ENCODE peak calls at places on chromosomes 12 and 14, in eight cellular contexts. One of them, this sample, is unnamed.

GRCh38 chr14:95337052-95337595 is 17.4 kb upstream of the CLMN start:
- DNase-seq in hippocampal formation: no peak
- DNase-seq in sciatic nerve: no peak
- DNase-seq in amygdala: no peak
- DNase-seq in NCI-H1105: no peak
- DNase-seq in iris pigment epithelial cell: no peak
- DNase-seq in AG20443: no peak
- DNase-seq in stimulated activated CD4-positive, alpha-beta T cell treated with anti-CD3 and anti-CD28 coated beads, Interleukin-4, amount 100 ng/mL, for 1 hour: no peak
- DNase-seq in this sample: no peak

GRCh38 chr14:90720832-90721231 is 95.4 kb downstream of the TTC7B start:
- DNase-seq in hippocampal formation: no peak
- DNase-seq in sciatic nerve: no peak
- DNase-seq in amygdala: no peak
- DNase-seq in NCI-H1105: no peak
- DNase-seq in iris pigment epithelial cell: no peak
- DNase-seq in AG20443: no peak
- DNase-seq in stimulated activated CD4-positive, alpha-beta T cell treated with anti-CD3 and anti-CD28 coated beads, Interleukin-4, amount 100 ng/mL, for 1 hour: no peak
- DNase-seq in this sample: no peak

GRCh38 chr12:77531912-77532311 is 298.8 kb upstream of the NAV3 start:
- DNase-seq in hippocampal formation: no peak
- DNase-seq in sciatic nerve: no peak
- DNase-seq in amygdala: no peak
- DNase-seq in NCI-H1105: no peak
- DNase-seq in iris pigment epithelial cell: no peak
- DNase-seq in AG20443: no peak
- DNase-seq in stimulated activated CD4-positive, alpha-beta T cell treated with anti-CD3 and anti-CD28 coated beads, Interleukin-4, amount 100 ng/mL, for 1 hour: no peak
- DNase-seq in this sample: no peak

GRCh38 chr12:18224745-18225144 is 36.6 kb upstream of the PIK3C2G start:
- DNase-seq in hippocampal formation: peak; percentile 45
- DNase-seq in sciatic nerve: no peak
- DNase-seq in amygdala: no peak
- DNase-seq in NCI-H1105: peak; percentile 44
- DNase-seq in iris pigment epithelial cell: peak; percentile 22
- DNase-seq in AG20443: peak; percentile 27
- DNase-seq in stimulated activated CD4-positive, alpha-beta T cell treated with anti-CD3 and anti-CD28 coated beads, Interleukin-4, amount 100 ng/mL, for 1 hour: no peak
- DNase-seq in this sample: no peak

GRCh38 chr14:20657216-20658211 is 16.0 kb upstream of the OR6S1 start:
- DNase-seq in hippocampal formation: no peak
- DNase-seq in sciatic nerve: no peak
- DNase-seq in amygdala: no peak
- DNase-seq in NCI-H1105: peak; percentile 58
- DNase-seq in iris pigment epithelial cell: peak; percentile 35
- DNase-seq in AG20443: no peak
- DNase-seq in stimulated activated CD4-positive, alpha-beta T cell treated with anti-CD3 and anti-CD28 coated beads, Interleukin-4, amount 100 ng/mL, for 1 hour: peak; percentile 32
- DNase-seq in this sample: peak; percentile 88

GRCh38 chr14:92747701-92748258 is 647 bp downstream of the LGMN start:
- DNase-seq in hippocampal formation: peak; percentile 9
- DNase-seq in sciatic nerve: no peak
- DNase-seq in amygdala: no peak
- DNase-seq in NCI-H1105: no peak
- DNase-seq in iris pigment epithelial cell: peak; percentile 24
- DNase-seq in AG20443: peak; percentile 51
- DNase-seq in stimulated activated CD4-positive, alpha-beta T cell treated with anti-CD3 and anti-CD28 coated beads, Interleukin-4, amount 100 ng/mL, for 1 hour: no peak
- DNase-seq in this sample: peak; percentile 56

GRCh38 chr12:120230326-120230973 is 29.5 kb upstream of the RPLP0 start:
- DNase-seq in hippocampal formation: no peak
- DNase-seq in sciatic nerve: no peak
- DNase-seq in amygdala: no peak
- DNase-seq in NCI-H1105: no peak
- DNase-seq in iris pigment epithelial cell: peak; percentile 98
- DNase-seq in AG20443: peak; percentile 86
- DNase-seq in stimulated activated CD4-positive, alpha-beta T cell treated with anti-CD3 and anti-CD28 coated beads, Interleukin-4, amount 100 ng/mL, for 1 hour: no peak
- DNase-seq in this sample: peak; percentile 95

GRCh38 chr14:58805605-58806358 is 168.0 kb downstream of the DACT1 start:
- DNase-seq in hippocampal formation: no peak
- DNase-seq in sciatic nerve: no peak
- DNase-seq in amygdala: no peak
- DNase-seq in NCI-H1105: peak; percentile 97
- DNase-seq in iris pigment epithelial cell: peak; percentile 48
- DNase-seq in AG20443: no peak
- DNase-seq in stimulated activated CD4-positive, alpha-beta T cell treated with anti-CD3 and anti-CD28 coated beads, Interleukin-4, amount 100 ng/mL, for 1 hour: no peak
- DNase-seq in this sample: no peak

GRCh38 chr12:93002278-93003054 is 73.4 kb upstream of the EEA1 start:
- DNase-seq in hippocampal formation: peak; percentile 10
- DNase-seq in sciatic nerve: no peak
- DNase-seq in amygdala: no peak
- DNase-seq in NCI-H1105: no peak
- DNase-seq in iris pigment epithelial cell: peak; percentile 92
- DNase-seq in AG20443: peak; percentile 77
- DNase-seq in stimulated activated CD4-positive, alpha-beta T cell treated with anti-CD3 and anti-CD28 coated beads, Interleukin-4, amount 100 ng/mL, for 1 hour: no peak
- DNase-seq in this sample: no peak

GRCh38 chr14:24712909-24713308 is 78.9 kb upstream of the GZMB start:
- DNase-seq in hippocampal formation: no peak
- DNase-seq in sciatic nerve: no peak
- DNase-seq in amygdala: no peak
- DNase-seq in NCI-H1105: no peak
- DNase-seq in iris pigment epithelial cell: no peak
- DNase-seq in AG20443: no peak
- DNase-seq in stimulated activated CD4-positive, alpha-beta T cell treated with anti-CD3 and anti-CD28 coated beads, Interleukin-4, amount 100 ng/mL, for 1 hour: no peak
- DNase-seq in this sample: no peak

GRCh38 chr14:85416771-85417170 is 113.2 kb upstream of the FLRT2 start:
- DNase-seq in hippocampal formation: no peak
- DNase-seq in sciatic nerve: no peak
- DNase-seq in amygdala: no peak
- DNase-seq in NCI-H1105: no peak
- DNase-seq in iris pigment epithelial cell: peak; percentile 96
- DNase-seq in AG20443: peak; percentile 41
- DNase-seq in stimulated activated CD4-positive, alpha-beta T cell treated with anti-CD3 and anti-CD28 coated beads, Interleukin-4, amount 100 ng/mL, for 1 hour: no peak
- DNase-seq in this sample: no peak

GRCh38 chr14:61646366-61647101 is 48.8 kb upstream of the HIF1A start:
- DNase-seq in hippocampal formation: no peak
- DNase-seq in sciatic nerve: no peak
- DNase-seq in amygdala: no peak
- DNase-seq in NCI-H1105: no peak
- DNase-seq in iris pigment epithelial cell: peak; percentile 67
- DNase-seq in AG20443: no peak
- DNase-seq in stimulated activated CD4-positive, alpha-beta T cell treated with anti-CD3 and anti-CD28 coated beads, Interleukin-4, amount 100 ng/mL, for 1 hour: no peak
- DNase-seq in this sample: no peak

GRCh38 chr14:58705066-58705465 is 67.3 kb downstream of the DACT1 start:
- DNase-seq in hippocampal formation: no peak
- DNase-seq in sciatic nerve: peak; percentile 71
- DNase-seq in amygdala: no peak
- DNase-seq in NCI-H1105: no peak
- DNase-seq in iris pigment epithelial cell: peak; percentile 35
- DNase-seq in AG20443: peak; percentile 29
- DNase-seq in stimulated activated CD4-positive, alpha-beta T cell treated with anti-CD3 and anti-CD28 coated beads, Interleukin-4, amount 100 ng/mL, for 1 hour: no peak
- DNase-seq in this sample: no peak

GRCh38 chr14:93994919-93995682 is 2.0 kb upstream of the CCDC197 start:
- DNase-seq in hippocampal formation: no peak
- DNase-seq in sciatic nerve: no peak
- DNase-seq in amygdala: no peak
- DNase-seq in NCI-H1105: no peak
- DNase-seq in iris pigment epithelial cell: peak; percentile 29
- DNase-seq in AG20443: peak; percentile 74
- DNase-seq in stimulated activated CD4-positive, alpha-beta T cell treated with anti-CD3 and anti-CD28 coated beads, Interleukin-4, amount 100 ng/mL, for 1 hour: peak; percentile 67
- DNase-seq in this sample: no peak

GRCh38 chr14:72783741-72784140 is 110.2 kb downstream of the DPF3 start:
- DNase-seq in hippocampal formation: no peak
- DNase-seq in sciatic nerve: no peak
- DNase-seq in amygdala: no peak
- DNase-seq in NCI-H1105: no peak
- DNase-seq in iris pigment epithelial cell: no peak
- DNase-seq in AG20443: no peak
- DNase-seq in stimulated activated CD4-positive, alpha-beta T cell treated with anti-CD3 and anti-CD28 coated beads, Interleukin-4, amount 100 ng/mL, for 1 hour: no peak
- DNase-seq in this sample: no peak

GRCh38 chr14:34628681-34629135 is 1.2 kb downstream of the SNX6 start:
- DNase-seq in hippocampal formation: no peak
- DNase-seq in sciatic nerve: no peak
- DNase-seq in amygdala: no peak
- DNase-seq in NCI-H1105: no peak
- DNase-seq in iris pigment epithelial cell: peak; percentile 37
- DNase-seq in AG20443: no peak
- DNase-seq in stimulated activated CD4-positive, alpha-beta T cell treated with anti-CD3 and anti-CD28 coated beads, Interleukin-4, amount 100 ng/mL, for 1 hour: no peak
- DNase-seq in this sample: no peak

GRCh38 chr12:65364021-65364420 is 85.5 kb downstream of the MSRB3 start:
- DNase-seq in hippocampal formation: no peak
- DNase-seq in sciatic nerve: no peak
- DNase-seq in amygdala: no peak
- DNase-seq in NCI-H1105: no peak
- DNase-seq in iris pigment epithelial cell: peak; percentile 34
- DNase-seq in AG20443: peak; percentile 13
- DNase-seq in stimulated activated CD4-positive, alpha-beta T cell treated with anti-CD3 and anti-CD28 coated beads, Interleukin-4, amount 100 ng/mL, for 1 hour: no peak
- DNase-seq in this sample: no peak

GRCh38 chr12:85405781-85406522 is 125.9 kb downstream of the ALX1 start:
- DNase-seq in hippocampal formation: no peak
- DNase-seq in sciatic nerve: no peak
- DNase-seq in amygdala: no peak
- DNase-seq in NCI-H1105: no peak
- DNase-seq in iris pigment epithelial cell: peak; percentile 84
- DNase-seq in AG20443: peak; percentile 40
- DNase-seq in stimulated activated CD4-positive, alpha-beta T cell treated with anti-CD3 and anti-CD28 coated beads, Interleukin-4, amount 100 ng/mL, for 1 hour: no peak
- DNase-seq in this sample: no peak

GRCh38 chr12:4762773-4763172 is 42.6 kb downstream of the GALNT8 start:
- DNase-seq in hippocampal formation: no peak
- DNase-seq in sciatic nerve: no peak
- DNase-seq in amygdala: no peak
- DNase-seq in NCI-H1105: no peak
- DNase-seq in iris pigment epithelial cell: no peak
- DNase-seq in AG20443: no peak
- DNase-seq in stimulated activated CD4-positive, alpha-beta T cell treated with anti-CD3 and anti-CD28 coated beads, Interleukin-4, amount 100 ng/mL, for 1 hour: no peak
- DNase-seq in this sample: no peak

GRCh38 chr12:4664111-4664510 is 15.2 kb downstream of the NDUFA9 start:
- DNase-seq in hippocampal formation: no peak
- DNase-seq in sciatic nerve: no peak
- DNase-seq in amygdala: no peak
- DNase-seq in NCI-H1105: no peak
- DNase-seq in iris pigment epithelial cell: peak; percentile 86
- DNase-seq in AG20443: peak; percentile 69
- DNase-seq in stimulated activated CD4-positive, alpha-beta T cell treated with anti-CD3 and anti-CD28 coated beads, Interleukin-4, amount 100 ng/mL, for 1 hour: no peak
- DNase-seq in this sample: no peak

GRCh38 chr12:95804296-95804695 is 13.7 kb upstream of the NTN4 start:
- DNase-seq in hippocampal formation: no peak
- DNase-seq in sciatic nerve: no peak
- DNase-seq in amygdala: no peak
- DNase-seq in NCI-H1105: no peak
- DNase-seq in iris pigment epithelial cell: no peak
- DNase-seq in AG20443: no peak
- DNase-seq in stimulated activated CD4-positive, alpha-beta T cell treated with anti-CD3 and anti-CD28 coated beads, Interleukin-4, amount 100 ng/mL, for 1 hour: no peak
- DNase-seq in this sample: no peak

GRCh38 chr12:108358580-108358965 is 19.5 kb upstream of the CMKLR1 start:
- DNase-seq in hippocampal formation: no peak
- DNase-seq in sciatic nerve: no peak
- DNase-seq in amygdala: no peak
- DNase-seq in NCI-H1105: no peak
- DNase-seq in iris pigment epithelial cell: no peak
- DNase-seq in AG20443: no peak
- DNase-seq in stimulated activated CD4-positive, alpha-beta T cell treated with anti-CD3 and anti-CD28 coated beads, Interleukin-4, amount 100 ng/mL, for 1 hour: no peak
- DNase-seq in this sample: peak; percentile 20

GRCh38 chr12:55713721-55714120 is 2.1 kb upstream of the BLOC1S1 start:
- DNase-seq in hippocampal formation: no peak
- DNase-seq in sciatic nerve: no peak
- DNase-seq in amygdala: no peak
- DNase-seq in NCI-H1105: no peak
- DNase-seq in iris pigment epithelial cell: peak; percentile 91
- DNase-seq in AG20443: peak; percentile 81
- DNase-seq in stimulated activated CD4-positive, alpha-beta T cell treated with anti-CD3 and anti-CD28 coated beads, Interleukin-4, amount 100 ng/mL, for 1 hour: no peak
- DNase-seq in this sample: no peak

GRCh38 chr12:38386238-38386985 is 69.8 kb downstream of the ALG10B start:
- DNase-seq in hippocampal formation: no peak
- DNase-seq in sciatic nerve: no peak
- DNase-seq in amygdala: no peak
- DNase-seq in NCI-H1105: no peak
- DNase-seq in iris pigment epithelial cell: no peak
- DNase-seq in AG20443: no peak
- DNase-seq in stimulated activated CD4-positive, alpha-beta T cell treated with anti-CD3 and anti-CD28 coated beads, Interleukin-4, amount 100 ng/mL, for 1 hour: no peak
- DNase-seq in this sample: no peak

GRCh38 chr12:13570005-13570694 is 373.6 kb downstream of the EMP1 start:
- DNase-seq in hippocampal formation: no peak
- DNase-seq in sciatic nerve: no peak
- DNase-seq in amygdala: no peak
- DNase-seq in NCI-H1105: no peak
- DNase-seq in iris pigment epithelial cell: no peak
- DNase-seq in AG20443: no peak
- DNase-seq in stimulated activated CD4-positive, alpha-beta T cell treated with anti-CD3 and anti-CD28 coated beads, Interleukin-4, amount 100 ng/mL, for 1 hour: no peak
- DNase-seq in this sample: no peak

GRCh38 chr14:23443881-23444280 is 8.4 kb upstream of the MYH7 start:
- DNase-seq in hippocampal formation: no peak
- DNase-seq in sciatic nerve: no peak
- DNase-seq in amygdala: no peak
- DNase-seq in NCI-H1105: no peak
- DNase-seq in iris pigment epithelial cell: no peak
- DNase-seq in AG20443: peak; percentile 4
- DNase-seq in stimulated activated CD4-positive, alpha-beta T cell treated with anti-CD3 and anti-CD28 coated beads, Interleukin-4, amount 100 ng/mL, for 1 hour: no peak
- DNase-seq in this sample: no peak

GRCh38 chr12:48695859-48696258 is 13.8 kb upstream of the KANSL2 start:
- DNase-seq in hippocampal formation: no peak
- DNase-seq in sciatic nerve: no peak
- DNase-seq in amygdala: no peak
- DNase-seq in NCI-H1105: no peak
- DNase-seq in iris pigment epithelial cell: no peak
- DNase-seq in AG20443: no peak
- DNase-seq in stimulated activated CD4-positive, alpha-beta T cell treated with anti-CD3 and anti-CD28 coated beads, Interleukin-4, amount 100 ng/mL, for 1 hour: no peak
- DNase-seq in this sample: no peak

GRCh38 chr14:62614117-62614516 is 431.1 kb downstream of the KCNH5 start:
- DNase-seq in hippocampal formation: no peak
- DNase-seq in sciatic nerve: no peak
- DNase-seq in amygdala: no peak
- DNase-seq in NCI-H1105: no peak
- DNase-seq in iris pigment epithelial cell: peak; percentile 3
- DNase-seq in AG20443: no peak
- DNase-seq in stimulated activated CD4-positive, alpha-beta T cell treated with anti-CD3 and anti-CD28 coated beads, Interleukin-4, amount 100 ng/mL, for 1 hour: no peak
- DNase-seq in this sample: peak; percentile 25

GRCh38 chr12:59626382-59626781 is 30.6 kb downstream of the SLC16A7 start:
- DNase-seq in hippocampal formation: no peak
- DNase-seq in sciatic nerve: no peak
- DNase-seq in amygdala: no peak
- DNase-seq in NCI-H1105: no peak
- DNase-seq in iris pigment epithelial cell: no peak
- DNase-seq in AG20443: peak; percentile 9
- DNase-seq in stimulated activated CD4-positive, alpha-beta T cell treated with anti-CD3 and anti-CD28 coated beads, Interleukin-4, amount 100 ng/mL, for 1 hour: no peak
- DNase-seq in this sample: no peak

GRCh38 chr14:83425138-83425537 is 1891.5 kb upstream of the SEL1L start:
- DNase-seq in hippocampal formation: no peak
- DNase-seq in sciatic nerve: no peak
- DNase-seq in amygdala: no peak
- DNase-seq in NCI-H1105: no peak
- DNase-seq in iris pigment epithelial cell: peak; percentile 80
- DNase-seq in AG20443: peak; percentile 37
- DNase-seq in stimulated activated CD4-positive, alpha-beta T cell treated with anti-CD3 and anti-CD28 coated beads, Interleukin-4, amount 100 ng/mL, for 1 hour: no peak
- DNase-seq in this sample: no peak

GRCh38 chr14:32682219-32682618 is 256.5 kb upstream of the NPAS3 start:
- DNase-seq in hippocampal formation: no peak
- DNase-seq in sciatic nerve: no peak
- DNase-seq in amygdala: no peak
- DNase-seq in NCI-H1105: no peak
- DNase-seq in iris pigment epithelial cell: no peak
- DNase-seq in AG20443: no peak
- DNase-seq in stimulated activated CD4-positive, alpha-beta T cell treated with anti-CD3 and anti-CD28 coated beads, Interleukin-4, amount 100 ng/mL, for 1 hour: no peak
- DNase-seq in this sample: no peak

GRCh38 chr12:80681287-80681686 is 26.1 kb upstream of the MYF6 start:
- DNase-seq in hippocampal formation: no peak
- DNase-seq in sciatic nerve: no peak
- DNase-seq in amygdala: no peak
- DNase-seq in NCI-H1105: no peak
- DNase-seq in iris pigment epithelial cell: no peak
- DNase-seq in AG20443: no peak
- DNase-seq in stimulated activated CD4-positive, alpha-beta T cell treated with anti-CD3 and anti-CD28 coated beads, Interleukin-4, amount 100 ng/mL, for 1 hour: no peak
- DNase-seq in this sample: no peak

GRCh38 chr14:103156733-103157411 is 33.6 kb downstream of the TNFAIP2 start:
- DNase-seq in hippocampal formation: no peak
- DNase-seq in sciatic nerve: no peak
- DNase-seq in amygdala: no peak
- DNase-seq in NCI-H1105: no peak
- DNase-seq in iris pigment epithelial cell: no peak
- DNase-seq in AG20443: no peak
- DNase-seq in stimulated activated CD4-positive, alpha-beta T cell treated with anti-CD3 and anti-CD28 coated beads, Interleukin-4, amount 100 ng/mL, for 1 hour: no peak
- DNase-seq in this sample: peak; percentile 54

GRCh38 chr12:62933871-62934798 is 815 bp downstream of the PPM1H start:
- DNase-seq in hippocampal formation: peak; percentile 47
- DNase-seq in sciatic nerve: peak; percentile 62
- DNase-seq in amygdala: peak; percentile 68
- DNase-seq in NCI-H1105: no peak
- DNase-seq in iris pigment epithelial cell: peak; percentile 37
- DNase-seq in AG20443: peak; percentile 71
- DNase-seq in stimulated activated CD4-positive, alpha-beta T cell treated with anti-CD3 and anti-CD28 coated beads, Interleukin-4, amount 100 ng/mL, for 1 hour: peak; percentile 8
- DNase-seq in this sample: peak; percentile 71